ENCODE peak calls at places on chromosomes 6 and 20, in ten cellular contexts. M is esophagus muscularis mucosa, L is fibroblast of mammary gland, A is GM23338, Z is neural crest cell, E is WTC11, B is astrocyte of the cerebellum, R is H9, X is progenitor cell of endocrine pancreas, O is pancreas. J is an unnamed sample.

GRCh38 chr6:152552616-152553209 is 84.4 kb downstream of the SYNE1 start:
- DNase-seq in Z (peak), A (peak), O (peak), M (no peak), L (peak), X (peak), R (peak), E (peak), B (peak), J (peak)

GRCh38 chr6:108363756-108364356 is 69.0 kb downstream of the AFG1L start:
- DNase-seq in A (peak), M (no peak), E (no peak), O (no peak), L (no peak), R (no peak), Z (no peak), X (no peak), B (no peak), J (no peak)

GRCh38 chr6:11410539-11411307 is 126.8 kb upstream of the TMEM170B start:
- DNase-seq in L (no peak), Z (no peak), B (no peak), A (no peak), M (no peak), X (no peak), R (no peak), O (no peak), E (no peak), J (no peak)

GRCh38 chr6:122408240-122408639 is 8.8 kb downstream of the HSF2 start:
- DNase-seq in R (no peak), A (no peak), Z (no peak), B (no peak), O (no peak), M (no peak), X (no peak), L (no peak), E (no peak), J (no peak)

GRCh38 chr6:145627451-145627850 is 107.9 kb downstream of the EPM2A start:
- DNase-seq in X (no peak), A (peak), L (no peak), E (no peak), Z (no peak), R (no peak), O (no peak), B (no peak), M (no peak), J (no peak)

GRCh38 chr20:36865076-36865860 is 10.7 kb upstream of the TLDC2 start:
- DNase-seq in O (no peak), X (no peak), R (no peak), Z (no peak), A (peak), E (no peak), M (no peak), B (no peak), L (no peak), J (no peak)

GRCh38 chr20:22995923-22996322 is 39.2 kb upstream of the SSTR4 start:
- DNase-seq in O (no peak), L (no peak), A (no peak), Z (no peak), X (no peak), M (no peak), B (no peak), R (no peak), E (no peak), J (no peak)

GRCh38 chr20:45100563-45101245 is at the start of gene KCNS1:
- DNase-seq in Z (peak), R (peak), E (peak), X (peak), B (no peak), O (peak), L (no peak), M (no peak), A (peak), J (no peak)

GRCh38 chr6:47633141-47633540 is 65.2 kb upstream of the ADGRF4 start:
- DNase-seq in B (no peak), M (no peak), R (no peak), E (no peak), Z (no peak), L (peak), O (no peak), A (peak), X (no peak), J (no peak)

GRCh38 chr20:21571841-21572690 is 58.2 kb upstream of the NKX2-2 start:
- DNase-seq in Z (no peak), R (no peak), A (peak), O (no peak), M (no peak), X (no peak), B (no peak), L (peak), E (peak), J (no peak)

GRCh38 chr6:13517116-13517515 is 29.7 kb upstream of the GFOD1 start:
- DNase-seq in O (no peak), X (no peak), B (no peak), E (no peak), L (peak), A (no peak), Z (no peak), R (no peak), M (no peak), J (no peak)

GRCh38 chr6:22062807-22063408 is 233.9 kb downstream of the PRL start:
- DNase-seq in O (no peak), X (no peak), B (no peak), L (no peak), R (no peak), Z (no peak), A (no peak), E (no peak), M (no peak), J (no peak)

GRCh38 chr6:165231177-165231576 is 78.2 kb downstream of the C6orf118 start:
- DNase-seq in E (no peak), M (no peak), R (no peak), B (no peak), Z (no peak), O (no peak), X (no peak), L (no peak), A (no peak), J (no peak)

GRCh38 chr20:4666001-4666470 is 55.7 kb upstream of the PRND start:
- DNase-seq in O (no peak), X (no peak), B (no peak), Z (no peak), E (no peak), M (no peak), R (no peak), A (no peak), L (peak), J (no peak)

GRCh38 chr6:75065524-75065923 is 140.3 kb downstream of the COL12A1 start:
- DNase-seq in E (peak), Z (no peak), L (peak), R (peak), A (peak), O (no peak), M (no peak), B (peak), X (no peak), J (no peak)

GRCh38 chr6:169510871-169511270 is 191.0 kb downstream of the WDR27 start:
- DNase-seq in L (peak), O (no peak), A (no peak), X (no peak), B (no peak), M (no peak), Z (no peak), E (no peak), R (no peak), J (no peak)

GRCh38 chr6:41256383-41256782 is 28.2 kb downstream of the TREML4 start:
- DNase-seq in R (no peak), Z (no peak), A (no peak), O (no peak), X (no peak), B (no peak), E (no peak), L (no peak), M (peak), J (no peak)

GRCh38 chr6:43433148-43433547 is 5.8 kb downstream of the ABCC10 start:
- DNase-seq in A (no peak), X (no peak), R (no peak), M (no peak), L (no peak), Z (no peak), O (no peak), B (no peak), E (no peak), J (no peak)

GRCh38 chr6:154862536-154862935 is 129.3 kb downstream of the SCAF8 start:
- DNase-seq in B (no peak), R (no peak), E (no peak), A (no peak), L (no peak), O (no peak), X (no peak), Z (no peak), M (no peak), J (no peak)

GRCh38 chr20:44701116-44701865 is 13.9 kb upstream of the CCN5 start:
- DNase-seq in X (no peak), M (no peak), A (peak), L (peak), B (no peak), R (peak), Z (no peak), E (peak), O (peak), J (no peak)

GRCh38 chr6:118574051-118574865 is 26.2 kb downstream of the PLN start:
- DNase-seq in L (peak), B (no peak), X (no peak), A (peak), Z (no peak), E (no peak), M (peak), R (peak), O (no peak), J (no peak)

GRCh38 chr6:136289579-136290405 is at the start of gene BCLAF1:
- DNase-seq in X (peak), O (peak), E (peak), M (peak), A (peak), R (peak), L (peak), B (peak), Z (peak), J (peak)
- TF ChIP-seq CTCF in X (peak), O (no peak), E (no peak), M (no peak), A (no peak), R (no peak), L (no peak), B (no peak), Z (no peak), J (no peak)

GRCh38 chr6:105162377-105162776 is 17.4 kb downstream of the POPDC3 start:
- DNase-seq in L (no peak), A (no peak), Z (no peak), X (no peak), R (no peak), B (no peak), O (no peak), M (no peak), E (no peak), J (no peak)

GRCh38 chr6:105164418-105164817 is 15.4 kb downstream of the POPDC3 start:
- DNase-seq in L (peak), B (no peak), R (no peak), M (no peak), A (no peak), E (no peak), O (no peak), Z (no peak), X (no peak), J (no peak)

GRCh38 chr6:105163186-105163585 is 16.6 kb downstream of the POPDC3 start:
- DNase-seq in M (no peak), X (no peak), Z (no peak), O (no peak), L (no peak), R (no peak), B (no peak), A (no peak), E (no peak), J (no peak)

GRCh38 chr6:105161411-105161810 is 18.4 kb downstream of the POPDC3 start:
- DNase-seq in O (no peak), M (no peak), R (no peak), B (no peak), A (no peak), Z (no peak), E (no peak), L (no peak), X (no peak), J (no peak)
- TF ChIP-seq CTCF in O (no peak), M (no peak), R (no peak), B (no peak), A (no peak), Z (no peak), E (no peak), L (no peak), X (no peak), J (no peak)

DNA sequence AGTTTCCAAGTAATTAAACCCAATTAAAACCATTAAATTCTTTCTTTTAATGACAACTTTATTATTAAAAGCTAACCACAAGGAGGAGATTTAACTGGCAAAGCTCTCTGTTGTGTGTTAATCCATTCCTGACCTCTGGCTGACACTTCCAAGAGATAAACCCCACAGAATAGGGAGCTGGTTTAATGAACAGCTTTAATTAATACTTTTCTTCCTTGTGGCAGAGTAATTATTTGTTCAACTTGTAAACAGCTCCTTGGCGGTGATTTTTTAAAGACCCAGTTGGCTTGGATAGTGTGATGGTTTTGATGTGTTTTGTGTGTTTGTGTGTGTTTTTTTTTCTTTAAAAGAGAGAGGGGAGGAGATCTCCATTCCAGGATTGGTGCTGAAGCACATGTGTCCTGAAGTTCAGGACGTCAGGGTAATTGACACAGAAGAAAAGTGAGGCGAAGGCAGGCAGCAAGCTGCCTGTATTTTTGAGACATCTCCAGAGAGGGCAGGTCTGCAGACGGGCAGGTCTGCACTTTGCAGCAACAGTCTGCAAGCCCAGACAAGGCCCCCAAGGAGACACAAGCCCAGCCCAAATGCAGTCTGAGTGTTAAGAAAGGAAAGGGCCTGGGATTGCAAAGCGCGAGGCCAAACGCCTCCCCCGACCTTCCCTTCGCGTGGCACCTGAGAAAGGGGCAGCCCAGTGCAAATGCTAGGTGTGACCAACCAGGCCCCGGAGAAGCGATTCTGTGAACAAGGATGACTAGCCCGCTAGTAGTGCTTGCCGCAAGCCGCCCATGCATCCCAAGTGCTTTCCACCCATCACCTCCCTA is 230.7 kb downstream of the ZMYND8 start:
- DNase-seq in M (no peak), Z (no peak), E (no peak), A (peak), R (peak), O (no peak), L (peak), X (no peak), B (no peak), J (no peak)
- TF ChIP-seq CTCF in M (no peak), Z (no peak), E (no peak), A (no peak), R (no peak), O (no peak), L (no peak), X (no peak), B (no peak), J (no peak)

GRCh38 chr6:37807656-37808055 is 11.9 kb upstream of the ZFAND3 start:
- DNase-seq in X (no peak), A (peak), B (no peak), E (no peak), L (no peak), O (no peak), Z (no peak), R (peak), M (no peak), J (no peak)
- TF ChIP-seq CTCF in X (no peak), A (no peak), B (no peak), E (no peak), L (no peak), O (no peak), Z (peak), R (peak), M (no peak), J (no peak)

DNA sequence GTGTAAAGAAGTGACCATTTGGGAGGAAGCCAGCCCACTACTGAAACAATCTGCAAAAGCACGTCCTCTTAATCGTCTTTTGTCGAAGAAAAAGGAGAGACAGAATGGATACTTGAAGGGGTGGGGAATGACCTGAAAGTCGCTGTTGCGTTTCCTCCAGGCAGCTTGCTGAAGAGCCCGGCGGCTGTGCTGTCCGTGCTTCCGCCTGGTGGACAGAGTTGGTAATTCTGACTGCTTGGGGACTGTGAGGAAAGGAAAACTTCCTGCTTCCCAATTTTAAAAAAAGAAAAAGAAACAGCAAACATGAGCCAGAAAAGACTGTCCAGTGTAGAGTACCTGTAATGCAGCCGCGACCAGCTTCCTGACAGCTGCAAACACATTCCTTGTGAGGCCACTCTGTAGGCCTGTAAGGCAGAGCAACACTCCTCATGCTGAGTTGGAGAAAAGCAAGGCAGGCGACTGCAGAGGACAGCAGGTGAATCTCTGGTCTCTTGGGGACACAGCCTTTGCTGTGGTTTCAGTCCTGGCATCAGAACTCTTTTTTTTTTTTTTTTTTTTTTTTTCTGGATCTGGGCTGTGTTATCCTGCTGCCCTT is 251.1 kb upstream of the TBX18 start:
- DNase-seq in X (peak), A (peak), E (peak), L (peak), R (peak), O (peak), Z (peak), M (no peak), B (peak), J (peak)
- TF ChIP-seq CTCF in X (peak), A (peak), E (peak), L (peak), R (peak), O (peak), Z (peak), M (peak), B (peak), J (peak)

J was measured in mesothelial cell of epicardium.